ENCODE peak calls at places on chromosome 21, in seven cellular contexts. F, R, B, J, D, L and H are unnamed samples.
A peak's percentile ranks its signal among the peaks of the same experiment; 100 is the strongest.

GRCh38 chr21:42315296-42315891 is at the start of gene TFF3:
- DNase-seq in D (no peak), L (no peak), J (no peak), F (peak; percentile 99), B (no peak), R (no peak), H (peak; percentile 23)

GRCh38 chr21:38477241-38477640 is 21.0 kb downstream of the ERG start:
- DNase-seq in B (no peak), L (no peak), J (no peak), D (no peak), F (no peak), R (no peak), H (no peak)

GRCh38 chr21:31710586-31710985 is 21.3 kb downstream of the SCAF4 start:
- DNase-seq in F (no peak), D (no peak), B (no peak), R (peak; percentile 54), J (no peak), L (no peak), H (no peak)

GRCh38 chr21:30718239-30718909 is at the start of gene KRTAP21-3:
- DNase-seq in D (no peak), B (no peak), L (no peak), F (no peak), R (peak; percentile 7), J (no peak), H (no peak)

GRCh38 chr21:18443686-18444085 is 40.1 kb upstream of the TMPRSS15 start:
- DNase-seq in J (peak; percentile 11), F (peak; percentile 81), D (no peak), B (no peak), R (no peak), L (no peak), H (no peak)

GRCh38 chr21:20999567-21000169 is 1.5 kb downstream of the NCAM2 start:
- DNase-seq in B (peak; percentile 56), L (no peak), J (peak; percentile 45), D (no peak), R (peak; percentile 71), F (peak; percentile 54), H (no peak)

GRCh38 chr21:35046880-35047229 is 2.2 kb downstream of the RUNX1 start:
- DNase-seq in J (no peak), D (no peak), L (peak; percentile 33), R (no peak), F (no peak), B (no peak), H (no peak)

GRCh38 chr21:45576838-45577737 is 34.8 kb upstream of the SLC19A1 start:
- DNase-seq in L (no peak), B (no peak), R (no peak), F (no peak), J (no peak), D (no peak), H (peak; percentile 19)

GRCh38 chr21:31395268-31395667 is 51.2 kb upstream of the TIAM1 start:
- DNase-seq in B (peak; percentile 23), J (no peak), L (no peak), R (no peak), F (no peak), D (no peak), H (no peak)

GRCh38 chr21:42614391-42614790 is 39.0 kb upstream of the PDE9A start:
- DNase-seq in L (no peak), F (no peak), R (no peak), J (peak; percentile 67), D (peak; percentile 21), B (no peak), H (peak; percentile 29)

GRCh38 chr21:16742116-16742515 is 770.7 kb upstream of the CXADR start:
- DNase-seq in L (peak; percentile 38), R (peak; percentile 25), D (no peak), B (no peak), J (no peak), F (no peak), H (no peak)

GRCh38 chr21:37245151-37245550 is 22.0 kb downstream of the VPS26C start:
- DNase-seq in R (no peak), D (no peak), L (no peak), J (no peak), F (no peak), B (no peak), H (no peak)

GRCh38 chr21:36694041-36694515 is 4.8 kb upstream of the SIM2 start:
- DNase-seq in B (peak; percentile 9), L (no peak), J (no peak), F (no peak), D (no peak), R (no peak), H (no peak)

GRCh38 chr21:36150192-36150711 is 6.4 kb upstream of the DOP1B start:
- DNase-seq in J (no peak), L (peak; percentile 60), R (peak; percentile 48), F (no peak), D (no peak), B (no peak), H (no peak)

GRCh38 chr21:14520535-14520934 is 25.6 kb downstream of the SAMSN1 start:
- DNase-seq in F (no peak), R (no peak), J (no peak), B (no peak), D (no peak), L (peak; percentile 30), H (no peak)

GRCh38 chr21:36450511-36450910 is 29.4 kb downstream of the CLDN14 start:
- DNase-seq in F (no peak), J (no peak), B (no peak), D (no peak), L (no peak), R (peak; percentile 57), H (no peak)

GRCh38 chr21:25370311-25370744 is 237.0 kb downstream of the MRPL39 start:
- DNase-seq in J (no peak), B (no peak), D (no peak), R (peak; percentile 89), F (no peak), L (no peak), H (no peak)

GRCh38 chr21:42218836-42219605 is at the start of gene ABCG1:
- DNase-seq in R (peak; percentile 33), J (peak; percentile 41), D (peak; percentile 24), F (peak; percentile 36), B (no peak), L (no peak), H (peak; percentile 51)

GRCh38 chr21:41764558-41765392 is 2.1 kb downstream of the RIPK4 start:
- DNase-seq in D (no peak), J (no peak), B (no peak), L (no peak), F (no peak), R (no peak), H (no peak)

GRCh38 chr21:37128069-37128468 is 55.0 kb downstream of the TTC3 start:
- DNase-seq in R (no peak), B (no peak), D (no peak), L (no peak), J (no peak), F (no peak), H (no peak)

GRCh38 chr21:46113497-46114176 is 15.7 kb downstream of the COL6A2 start:
- DNase-seq in F (no peak), D (no peak), B (no peak), J (no peak), R (no peak), L (no peak), H (peak; percentile 8)

GRCh38 chr21:30083120-30083945 is 83.3 kb downstream of the CLDN17 start:
- DNase-seq in F (peak; percentile 26), J (no peak), B (peak; percentile 11), L (no peak), D (no peak), R (no peak), H (no peak)

GRCh38 chr21:43979654-43980053 is 32.5 kb upstream of the TRAPPC10 start:
- DNase-seq in D (no peak), R (no peak), B (no peak), F (no peak), L (no peak), J (no peak), H (no peak)

GRCh38 chr21:44582980-44583799 is 2.8 kb upstream of the KRTAP10-5 start:
- DNase-seq in J (no peak), B (no peak), D (no peak), F (no peak), L (no peak), R (no peak), H (no peak)

GRCh38 chr21:19541612-19542011 is 1138.0 kb upstream of the TMPRSS15 start:
- DNase-seq in L (no peak), D (no peak), R (no peak), B (no peak), F (no peak), J (no peak), H (no peak)

GRCh38 chr21:38434913-38435533 is 63.3 kb downstream of the ERG start:
- DNase-seq in L (no peak), J (no peak), B (no peak), F (no peak), D (no peak), R (peak; percentile 56), H (no peak)

GRCh38 chr21:38219049-38219628 is 37.7 kb upstream of the KCNJ15 start:
- DNase-seq in B (peak; percentile 75), D (peak; percentile 21), J (peak; percentile 66), R (peak; percentile 87), F (peak; percentile 86), L (peak; percentile 71), H (peak; percentile 56)

GRCh38 chr21:41821081-41821755 is 54.4 kb upstream of the RIPK4 start:
- DNase-seq in R (no peak), B (no peak), F (no peak), D (no peak), J (no peak), L (no peak), H (no peak)

GRCh38 chr21:37087188-37087587 is 14.1 kb downstream of the TTC3 start:
- DNase-seq in R (peak; percentile 77), F (peak; percentile 13), L (no peak), J (no peak), B (no peak), D (no peak), H (no peak)

GRCh38 chr21:31449912-31450535 is 106.0 kb upstream of the TIAM1 start:
- DNase-seq in L (no peak), F (no peak), D (no peak), B (no peak), R (no peak), J (no peak), H (no peak)

GRCh38 chr21:39265603-39266002 is 47.8 kb downstream of the BRWD1 start:
- DNase-seq in D (no peak), B (no peak), J (no peak), F (no peak), R (no peak), L (no peak), H (no peak)

GRCh38 chr21:45618287-45618686 is 25.2 kb upstream of the PCBP3 start:
- DNase-seq in R (peak; percentile 74), B (no peak), F (no peak), L (no peak), J (no peak), D (no peak), H (peak; percentile 9)

GRCh38 chr21:25506887-25507286 is 100.4 kb downstream of the MRPL39 start:
- DNase-seq in J (no peak), B (no peak), R (peak; percentile 6), D (no peak), F (no peak), L (no peak), H (no peak)

GRCh38 chr21:32940079-32941014 is 85.4 kb upstream of the OLIG2 start:
- DNase-seq in D (peak; percentile 16), R (peak; percentile 62), L (peak; percentile 32), B (peak; percentile 50), F (peak; percentile 34), J (peak; percentile 60), H (peak; percentile 34)